ENCODE peak calls at places on chromosomes 3 and 15, in ten cellular contexts. H is heart right ventricle; U is foreskin fibroblast; A is NB4; E is uterus; P is AG04450; C is IMR-90; K is CD8-positive, alpha-beta T cell; V is astrocyte of the cerebellum; X is OCI-LY7. N is an unnamed sample.

GRCh38 chr15:91183630-91184029 is 83.6 kb downstream of the SV2B start:
- DNase-seq in V (no peak), C (no peak), U (no peak), H (no peak), K (no peak), A (no peak), P (no peak), E (no peak), X (no peak), N (no peak)

GRCh38 chr3:156605686-156606605 is 51.0 kb upstream of the SSR3 start:
- DNase-seq in A (peak), E (peak), V (peak), P (no peak), U (peak), X (no peak), C (peak), K (no peak), H (peak), N (no peak)

GRCh38 chr15:57485869-57486268 is 105.8 kb upstream of the MYZAP start:
- DNase-seq in H (no peak), A (no peak), C (peak), V (peak), X (no peak), U (peak), P (peak), E (no peak), K (no peak), N (no peak)

GRCh38 chr15:91852741-91853500 is 587 bp upstream of the SLCO3A1 start:
- DNase-seq in K (peak), P (no peak), X (peak), A (peak), H (peak), U (peak), E (peak), C (peak), V (peak), N (no peak)

GRCh38 chr15:85533949-85534543 is 153.6 kb downstream of the AKAP13 start:
- DNase-seq in P (no peak), A (peak), K (peak), C (no peak), X (no peak), E (no peak), H (no peak), U (no peak), V (no peak), N (no peak)

GRCh38 chr3:70387889-70388288 is 75.5 kb upstream of the MDFIC2 start:
- DNase-seq in P (no peak), K (no peak), E (no peak), X (no peak), A (no peak), V (no peak), C (no peak), H (no peak), U (no peak), N (no peak)

GRCh38 chr15:75024102-75024636 is 779 bp downstream of the PPCDC start:
- DNase-seq in E (no peak), A (peak), X (peak), C (peak), V (no peak), U (peak), K (no peak), H (no peak), P (no peak), N (no peak)

GRCh38 chr3:29279830-29280229 is 1.0 kb upstream of the RBMS3 start:
- DNase-seq in K (no peak), P (no peak), E (peak), H (peak), C (peak), V (no peak), U (peak), A (no peak), X (peak), N (no peak)

GRCh38 chr3:127052121-127052561 is 69.2 kb downstream of the PLXNA1 start:
- DNase-seq in A (no peak), P (no peak), V (no peak), C (no peak), X (no peak), U (no peak), K (no peak), H (peak), E (peak), N (no peak)

GRCh38 chr3:151462278-151462779 is 1.5 kb upstream of the IGSF10 start:
- DNase-seq in U (no peak), X (no peak), K (no peak), C (no peak), H (no peak), A (no peak), E (no peak), V (no peak), P (no peak), N (no peak)

DNA sequence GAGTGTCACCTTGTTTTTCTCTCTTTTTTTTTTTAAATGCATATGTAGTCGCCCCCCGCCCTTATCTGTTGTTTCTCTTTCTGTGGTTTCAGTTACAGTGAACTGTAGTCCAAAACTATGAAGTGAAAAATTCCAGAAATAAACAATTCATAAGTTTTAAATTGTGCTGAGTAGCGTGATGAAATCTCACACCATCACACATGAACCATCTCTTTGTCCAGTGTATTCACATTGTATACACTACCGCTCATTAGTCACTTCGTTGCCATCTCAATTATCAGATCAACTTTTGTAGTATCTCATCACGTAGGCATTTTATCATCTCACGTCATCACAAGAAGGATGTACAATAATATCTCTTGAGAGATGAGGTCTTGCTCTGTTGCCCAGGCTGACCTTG is 62.5 kb upstream of the MLF1 start:
- DNase-seq in A (no peak), E (no peak), U (no peak), K (no peak), H (no peak), X (no peak), P (peak), C (peak), V (no peak), N (no peak)
- H3K4me3 ChIP-seq in A (no peak), E (no peak), U (no peak), K (no peak), H (no peak), X (no peak), P (no peak), C (no peak), V (no peak), N (no peak)

GRCh38 chr15:94523873-94524272 is 292.5 kb downstream of the MCTP2 start:
- DNase-seq in V (no peak), U (no peak), X (no peak), E (no peak), H (no peak), K (no peak), A (no peak), P (no peak), C (no peak), N (no peak)

GRCh38 chr15:94524565-94524964 is 293.2 kb downstream of the MCTP2 start:
- DNase-seq in P (no peak), U (no peak), K (no peak), V (no peak), X (no peak), C (no peak), E (no peak), A (no peak), H (no peak), N (no peak)

GRCh38 chr15:94522125-94522524 is 290.8 kb downstream of the MCTP2 start:
- DNase-seq in X (no peak), C (no peak), U (no peak), A (no peak), P (no peak), K (no peak), H (no peak), E (no peak), V (no peak), N (no peak)

DNA sequence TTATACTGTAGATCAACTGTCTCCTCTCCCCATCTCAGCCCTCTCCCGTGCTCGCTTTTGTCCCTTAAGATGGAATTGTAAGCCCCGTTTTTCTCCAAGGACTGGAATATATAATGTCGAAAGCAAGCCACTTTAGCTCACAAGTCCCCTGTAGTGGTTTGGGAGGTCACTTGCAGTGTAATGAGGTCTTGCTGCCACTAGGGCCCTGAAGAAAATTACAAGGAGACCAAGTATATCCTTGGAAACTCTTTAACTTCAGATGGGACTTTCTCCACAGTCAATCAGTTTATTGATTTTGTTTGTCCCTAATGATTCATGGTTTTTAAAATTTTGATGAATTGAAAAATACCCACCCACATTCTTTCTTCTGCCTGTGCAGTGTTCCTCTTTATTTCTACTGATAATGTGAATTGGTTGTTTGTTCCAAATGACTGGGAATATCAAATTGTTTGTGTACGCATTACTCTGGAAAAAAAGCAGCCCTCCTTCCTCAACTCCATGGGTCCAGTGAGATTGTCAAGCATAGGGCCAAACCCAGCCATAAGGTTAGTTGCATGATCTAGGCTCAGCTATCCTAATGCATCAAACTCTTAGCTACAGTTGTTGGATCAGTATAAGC is 294.8 kb downstream of the MCTP2 start:
- DNase-seq in X (peak), A (peak), P (no peak), U (no peak), E (no peak), K (no peak), V (no peak), C (no peak), H (no peak), N (no peak)
- TF ChIP-seq CTCF in X (peak), A (peak), P (peak), U (peak), E (no peak), K (no peak), V (peak), C (no peak), H (no peak), N (peak)

GRCh38 chr3:33547101-33547500 is 106.9 kb upstream of the UBP1 start:
- DNase-seq in P (no peak), K (no peak), C (no peak), V (no peak), E (no peak), A (no peak), U (no peak), X (no peak), H (no peak), N (no peak)
- H3K4me3 ChIP-seq in P (no peak), K (no peak), C (no peak), V (no peak), E (no peak), A (no peak), U (no peak), X (no peak), H (no peak), N (no peak)

GRCh38 chr3:14199641-14200040 is 21.0 kb downstream of the LSM3 start:
- DNase-seq in A (no peak), K (no peak), P (no peak), E (no peak), U (no peak), C (no peak), H (no peak), X (no peak), V (no peak), N (no peak)
- TF ChIP-seq CTCF in A (no peak), K (no peak), P (no peak), E (no peak), U (no peak), C (no peak), H (no peak), X (no peak), V (no peak), N (no peak)

GRCh38 chr3:48633256-48633655 is 2.0 kb downstream of the SLC26A6 start:
- DNase-seq in U (no peak), C (no peak), E (no peak), X (no peak), A (no peak), K (no peak), H (no peak), P (no peak), V (no peak), N (no peak)

GRCh38 chr3:48634661-48635221 is 520 bp downstream of the SLC26A6 start:
- DNase-seq in U (peak), H (peak), E (peak), K (peak), P (no peak), C (peak), A (peak), V (no peak), X (peak), N (peak)

GRCh38 chr3:48635222-48636021 is at the start of gene SLC26A6:
- DNase-seq in P (peak), K (peak), A (peak), V (peak), U (peak), C (peak), H (peak), E (peak), X (peak), N (peak)

GRCh38 chr3:48631516-48632448 is 3.5 kb downstream of the SLC26A6 start:
- DNase-seq in V (no peak), K (no peak), E (no peak), C (no peak), P (no peak), H (peak), U (no peak), A (no peak), X (no peak), N (no peak)

GRCh38 chr3:48633743-48634142 is 1.5 kb downstream of the SLC26A6 start:
- DNase-seq in C (no peak), K (no peak), P (no peak), V (no peak), A (no peak), X (no peak), E (no peak), U (no peak), H (no peak), N (no peak)
- H3K4me3 ChIP-seq in C (peak), K (no peak), P (peak), V (no peak), A (peak), X (no peak), E (no peak), U (peak), H (no peak), N (no peak)

DNA sequence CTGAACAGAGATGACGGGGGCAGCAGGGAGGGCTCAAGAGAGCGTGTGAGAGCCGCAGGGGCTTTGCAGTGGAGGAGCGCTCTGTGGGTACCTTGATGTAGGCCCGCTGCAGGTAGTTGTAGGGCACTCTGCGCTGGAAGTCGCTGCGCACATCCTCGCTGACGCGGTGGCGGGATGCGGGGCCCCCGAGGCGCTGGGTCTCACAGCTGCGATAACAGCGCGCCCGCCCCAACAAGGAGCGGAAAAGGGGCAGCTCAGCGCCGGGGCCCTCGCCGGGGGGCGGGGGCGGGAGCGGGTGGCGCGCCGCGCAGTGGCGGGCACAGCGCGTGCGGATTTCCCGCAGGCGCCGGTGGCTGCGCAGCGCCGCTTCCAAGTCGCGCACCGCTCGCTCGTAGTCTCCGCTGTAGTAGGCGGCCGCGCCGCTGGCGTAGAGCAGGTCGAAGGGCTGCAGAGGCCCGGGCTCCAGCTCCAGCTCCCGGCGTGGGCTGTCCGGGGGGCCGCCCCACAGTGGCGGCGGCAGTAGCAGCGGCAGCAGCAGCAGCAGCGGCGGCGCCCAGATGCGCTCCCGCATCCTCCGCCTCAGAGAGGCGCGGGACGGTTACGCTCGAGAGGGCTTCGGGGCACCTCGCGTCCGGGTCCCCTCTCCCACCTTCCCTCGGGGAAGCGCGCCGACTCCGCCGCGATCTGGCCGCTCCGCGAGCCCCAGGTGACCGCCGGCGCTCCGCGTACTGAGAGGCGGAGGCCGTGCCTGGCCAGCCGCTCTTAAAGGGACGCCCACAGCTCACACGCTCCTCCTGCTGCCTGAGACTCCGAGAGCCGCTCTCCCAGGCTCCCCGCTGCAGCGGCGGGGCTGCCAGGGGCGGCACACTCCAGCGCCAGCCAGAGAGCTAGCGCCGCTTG is at the start of gene P3H2:
- DNase-seq in H (peak), X (no peak), U (peak), E (peak), C (peak), K (no peak), A (no peak), V (peak), P (peak), N (no peak)
- TF ChIP-seq CTCF in H (peak), X (no peak), U (peak), E (peak), C (peak), K (no peak), A (no peak), V (no peak), P (peak), N (no peak)

GRCh38 chr3:191065183-191065805 is 133.7 kb upstream of the OSTN start:
- DNase-seq in C (peak), V (no peak), K (no peak), P (no peak), X (no peak), H (no peak), U (no peak), A (no peak), E (no peak), N (no peak)
- H3K4me3 ChIP-seq in C (no peak), V (no peak), K (no peak), P (no peak), X (no peak), H (no peak), U (no peak), A (no peak), E (no peak), N (no peak)

DNA sequence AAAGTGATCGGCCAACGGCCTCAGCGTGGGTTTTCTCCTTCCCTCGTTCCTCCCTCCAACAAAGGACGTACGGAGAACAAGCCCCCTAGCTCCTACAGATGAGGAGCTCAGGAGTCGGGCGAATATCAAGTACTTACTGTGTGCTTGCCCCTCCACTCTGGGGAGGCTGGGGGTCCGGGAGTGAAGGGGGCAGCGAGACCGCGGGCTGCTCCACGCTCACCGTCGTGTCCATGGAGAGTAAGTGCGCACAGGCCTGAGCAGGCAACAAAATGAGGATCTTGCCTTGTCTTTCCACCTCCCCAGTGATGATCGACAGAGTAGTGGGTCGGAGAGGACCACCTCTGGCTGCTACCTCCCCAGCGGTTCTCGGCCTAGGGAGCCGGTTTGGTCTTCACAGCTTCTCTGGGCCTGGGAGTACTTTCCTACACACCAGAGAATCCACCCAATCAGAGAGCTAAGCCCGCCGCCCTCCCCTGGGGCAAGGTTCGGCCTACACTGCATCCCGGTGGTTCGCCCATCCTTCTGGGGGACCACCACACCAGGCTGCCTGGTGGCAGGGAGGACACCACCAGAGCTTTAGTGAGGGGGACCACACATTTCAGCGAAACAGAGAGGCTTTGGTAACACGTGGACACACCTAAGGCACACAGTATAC is 599 bp upstream of the TRANK1 start:
- DNase-seq in P (no peak), H (no peak), U (no peak), K (no peak), V (no peak), C (no peak), A (no peak), X (no peak), E (no peak), N (no peak)
- TF ChIP-seq CTCF in P (no peak), H (no peak), U (no peak), K (no peak), V (no peak), C (no peak), A (no peak), X (no peak), E (no peak), N (no peak)

GRCh38 chr3:183266454-183266853 is 13.4 kb downstream of the B3GNT5 start:
- DNase-seq in K (no peak), V (no peak), C (no peak), U (no peak), X (no peak), A (no peak), H (no peak), E (no peak), P (no peak), N (no peak)

GRCh38 chr3:183267140-183267539 is 14.1 kb downstream of the B3GNT5 start:
- DNase-seq in A (no peak), X (no peak), U (no peak), P (no peak), E (no peak), K (no peak), C (no peak), V (no peak), H (no peak), N (no peak)

GRCh38 chr3:183265157-183265642 is 12.1 kb downstream of the B3GNT5 start:
- DNase-seq in A (peak), H (peak), X (no peak), V (peak), E (peak), P (no peak), C (no peak), K (no peak), U (no peak), N (no peak)

GRCh38 chr3:183264249-183264648 is 11.2 kb downstream of the B3GNT5 start:
- DNase-seq in E (no peak), C (no peak), V (no peak), P (no peak), H (no peak), A (no peak), X (no peak), K (no peak), U (no peak), N (no peak)

DNA sequence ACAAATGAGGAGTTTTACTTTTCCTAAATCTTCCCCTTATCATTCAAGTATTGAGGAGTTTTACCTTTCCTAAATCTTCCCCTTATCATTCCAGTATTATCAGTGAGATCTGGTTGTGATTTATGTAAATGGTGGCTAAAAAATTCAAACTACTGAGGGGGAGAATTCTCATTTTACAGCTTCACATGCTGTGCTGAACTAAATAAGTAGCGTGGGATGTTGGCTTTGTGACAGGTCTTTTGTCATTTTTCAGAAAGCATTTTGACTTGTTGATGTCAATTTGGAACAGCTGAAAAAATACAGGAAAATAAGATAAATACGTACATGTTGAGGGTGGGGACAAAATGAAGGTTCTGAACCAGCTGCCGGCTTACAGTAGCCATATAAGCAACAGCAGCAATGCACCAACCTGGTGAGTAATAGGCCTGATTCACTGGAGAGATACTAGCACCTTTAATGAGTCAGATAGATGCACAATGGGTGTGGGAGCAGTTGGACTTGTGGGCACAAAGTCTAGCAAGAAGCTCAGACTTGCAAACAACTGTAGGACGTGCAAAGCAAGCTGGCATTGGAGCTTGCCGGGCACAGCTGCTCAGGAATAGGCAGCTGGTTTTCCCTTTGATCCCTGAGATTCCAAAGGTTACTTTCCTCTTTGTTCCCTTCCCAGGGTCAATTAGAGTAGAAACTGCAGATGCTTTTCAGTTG is 12.8 kb downstream of the B3GNT5 start:
- DNase-seq in H (no peak), K (peak), C (peak), X (no peak), U (peak), P (peak), V (peak), E (no peak), A (peak), N (no peak)
- H3K4me3 ChIP-seq in H (peak), K (no peak), C (no peak), X (no peak), U (no peak), P (no peak), V (peak), E (peak), A (no peak), N (no peak)

GRCh38 chr3:109125902-109126301 is 8.0 kb upstream of the MORC1 start:
- DNase-seq in V (no peak), K (no peak), U (no peak), E (no peak), C (no peak), A (no peak), H (no peak), P (no peak), X (no peak), N (no peak)
- TF ChIP-seq CTCF in V (no peak), K (no peak), U (no peak), E (no peak), C (no peak), A (no peak), H (no peak), P (no peak), X (no peak), N (no peak)